ENCODE peak calls at places on chromosomes 1 and 21, in five cellular contexts. B is T1000, K is activated gamma-delta T cell treated with Interleukin-2 at 50 U/mL for 16 hours, C is AG10803, I is ecto neural progenitor cell. L is an unnamed sample.

GRCh38 chr1:243740255-243740999 is 109.6 kb downstream of the AKT3 start:
- DNase-seq in I (no peak), K (no peak), B (no peak), C (peak; percentile 37), L (no peak)

GRCh38 chr21:36990508-36991205 is 15.8 kb upstream of the RIPPLY3 start:
- DNase-seq in I (no peak), C (no peak), B (no peak), K (no peak), L (no peak)

GRCh38 chr1:157117527-157118057 is 18.0 kb upstream of the ETV3L start:
- DNase-seq in K (no peak), B (no peak), I (no peak), C (no peak), L (no peak)

GRCh38 chr1:32112800-32113375 is 5.0 kb downstream of the KPNA6 start:
- DNase-seq in I (no peak), B (no peak), C (no peak), K (no peak), L (no peak)

GRCh38 chr1:115478933-115479551 is 141.0 kb upstream of the NGF start:
- DNase-seq in K (no peak), I (peak; percentile 36), B (no peak), C (no peak), L (no peak)

GRCh38 chr1:93980320-93980744 is 71.1 kb upstream of the GCLM start:
- DNase-seq in I (no peak), B (no peak), C (peak; percentile 22), K (no peak), L (peak; percentile 40)

GRCh38 chr1:181483561-181484291 is 409 bp downstream of the CACNA1E start:
- DNase-seq in C (no peak), K (no peak), B (no peak), I (peak; percentile 53), L (no peak)

GRCh38 chr1:11858613-11858967 is at the start of gene NPPB:
- DNase-seq in C (no peak), K (no peak), I (no peak), B (no peak), L (no peak)

GRCh38 chr1:228837817-228838716 is 102.8 kb downstream of the RHOU start:
- DNase-seq in K (no peak), I (peak; percentile 47), C (peak; percentile 49), B (no peak), L (no peak)

GRCh38 chr1:231317306-231318014 is 20.2 kb downstream of the EXOC8 start:
- DNase-seq in B (no peak), K (no peak), C (no peak), I (peak; percentile 37), L (no peak)

GRCh38 chr1:95396557-95396956 is 162.5 kb downstream of the RWDD3 start:
- DNase-seq in I (no peak), B (no peak), K (no peak), C (no peak), L (no peak)

GRCh38 chr1:24899581-24900485 is 30.2 kb downstream of the RUNX3 start:
- DNase-seq in K (no peak), I (no peak), B (no peak), C (no peak), L (no peak)

GRCh38 chr1:201381130-201381529 is 3.6 kb upstream of the TNNT2 start:
- DNase-seq in B (no peak), C (no peak), K (no peak), I (no peak), L (no peak)

GRCh38 chr1:147747966-147748365 is 12.4 kb downstream of the GJA5 start:
- DNase-seq in I (no peak), C (no peak), K (no peak), B (no peak), L (no peak)

GRCh38 chr1:85307987-85308836 is 31.8 kb upstream of the BCL10 start:
- DNase-seq in B (peak; percentile 81), K (peak; percentile 60), I (peak; percentile 91), C (peak; percentile 83), L (peak; percentile 68)

GRCh38 chr1:51661081-51661518 is 44.2 kb downstream of the OSBPL9 start:
- DNase-seq in C (peak; percentile 98), K (no peak), I (no peak), B (peak; percentile 60), L (no peak)

GRCh38 chr1:212062832-212063438 is 27.4 kb downstream of the DTL start:
- DNase-seq in K (peak; percentile 4), C (peak; percentile 63), B (no peak), I (no peak), L (no peak)

GRCh38 chr1:223713546-223714420 is 1.4 kb downstream of the CAPN2 start:
- DNase-seq in B (no peak), I (no peak), C (no peak), K (no peak), L (no peak)

GRCh38 chr1:201759194-201759814 is 69.7 kb upstream of the IPO9 start:
- DNase-seq in B (no peak), I (no peak), C (peak; percentile 71), K (no peak), L (peak; percentile 24)

GRCh38 chr1:202165267-202165941 is 5.0 kb upstream of the PTPN7 start:
- DNase-seq in I (no peak), C (no peak), B (no peak), K (no peak), L (no peak)

GRCh38 chr1:93681095-93681548 is 515 bp downstream of the BCAR3 start:
- DNase-seq in B (peak; percentile 31), C (no peak), I (peak; percentile 75), K (no peak), L (no peak)

GRCh38 chr1:244834596-244835275 is 722 bp upstream of the COX20 start:
- DNase-seq in K (peak; percentile 90), I (peak; percentile 95), C (peak; percentile 92), B (peak; percentile 88), L (peak; percentile 97)

GRCh38 chr21:42004406-42005199 is 5.6 kb downstream of the ZBTB21 start:
- DNase-seq in K (no peak), C (no peak), B (no peak), I (no peak), L (no peak)

GRCh38 chr1:177228721-177229088 is 57.9 kb downstream of the BRINP2 start:
- DNase-seq in B (peak; percentile 36), K (no peak), C (peak; percentile 52), I (no peak), L (no peak)

GRCh38 chr1:230828421-230828820 is 39.9 kb downstream of the C1orf198 start:
- DNase-seq in I (peak; percentile 20), B (no peak), C (no peak), K (no peak), L (no peak)

GRCh38 chr1:244163861-244164562 is 112.9 kb downstream of the ZBTB18 start:
- DNase-seq in I (no peak), B (peak; percentile 77), K (no peak), C (peak; percentile 95), L (no peak)

GRCh38 chr1:244224487-244225430 is 173.7 kb downstream of the ZBTB18 start:
- DNase-seq in K (no peak), C (peak; percentile 26), B (no peak), I (no peak), L (no peak)

GRCh38 chr1:230103341-230104173 is 36.5 kb downstream of the GALNT2 start:
- DNase-seq in K (no peak), B (no peak), I (no peak), C (peak; percentile 43), L (no peak)